ENCODE peak calls at places on chromosomes 12 and 14, in four cellular contexts. Q, X, D and G are unnamed samples.

GRCh38 chr12:82608706-82609105 is 78.0 kb upstream of the TMTC2 start:
- DNase-seq in D (no peak), X (no peak), Q (no peak), G (no peak)

GRCh38 chr12:16524378-16524777 is 81.6 kb downstream of the LMO3 start:
- DNase-seq in D (peak), Q (no peak), X (no peak), G (no peak)

GRCh38 chr12:104130760-104131159 is 7.2 kb downstream of the NFYB start:
- DNase-seq in Q (no peak), D (no peak), X (no peak), G (no peak)

GRCh38 chr12:53074290-53074998 is 4.7 kb downstream of the SPRYD3 start:
- DNase-seq in X (no peak), Q (no peak), D (no peak), G (no peak)

GRCh38 chr14:21093769-21094681 is 4.4 kb downstream of the ZNF219 start:
- DNase-seq in D (no peak), Q (no peak), X (no peak), G (no peak)

GRCh38 chr12:93006655-93007208 is 77.6 kb upstream of the EEA1 start:
- DNase-seq in X (no peak), D (no peak), Q (no peak), G (no peak)

GRCh38 chr14:60515696-60516284 is 6.8 kb downstream of the SIX6 start:
- DNase-seq in Q (no peak), X (no peak), D (no peak), G (no peak)

GRCh38 chr14:53640695-53641094 is 315.9 kb downstream of the BMP4 start:
- DNase-seq in Q (no peak), D (no peak), X (no peak), G (peak)

GRCh38 chr14:59262717-59263469 is 74.4 kb downstream of the DAAM1 start:
- DNase-seq in D (no peak), X (no peak), Q (peak), G (peak)

GRCh38 chr12:27549231-27549800 is 25.3 kb downstream of the PPFIBP1 start:
- DNase-seq in X (no peak), Q (no peak), D (peak), G (peak)

GRCh38 chr14:29759521-29760340 is 167.9 kb downstream of the PRKD1 start:
- DNase-seq in X (peak), D (no peak), Q (no peak), G (no peak)
- H3K9ac ChIP-seq in X (no peak), D (no peak), Q (no peak), G (no peak)

GRCh38 chr12:110351119-110351518 is 52.4 kb downstream of the ANAPC7 start:
- DNase-seq in Q (no peak), X (no peak), D (no peak), G (no peak)
- TF ChIP-seq POLR2AphosphoS5 in Q (peak), X (peak), D (no peak), G (no peak)

DNA sequence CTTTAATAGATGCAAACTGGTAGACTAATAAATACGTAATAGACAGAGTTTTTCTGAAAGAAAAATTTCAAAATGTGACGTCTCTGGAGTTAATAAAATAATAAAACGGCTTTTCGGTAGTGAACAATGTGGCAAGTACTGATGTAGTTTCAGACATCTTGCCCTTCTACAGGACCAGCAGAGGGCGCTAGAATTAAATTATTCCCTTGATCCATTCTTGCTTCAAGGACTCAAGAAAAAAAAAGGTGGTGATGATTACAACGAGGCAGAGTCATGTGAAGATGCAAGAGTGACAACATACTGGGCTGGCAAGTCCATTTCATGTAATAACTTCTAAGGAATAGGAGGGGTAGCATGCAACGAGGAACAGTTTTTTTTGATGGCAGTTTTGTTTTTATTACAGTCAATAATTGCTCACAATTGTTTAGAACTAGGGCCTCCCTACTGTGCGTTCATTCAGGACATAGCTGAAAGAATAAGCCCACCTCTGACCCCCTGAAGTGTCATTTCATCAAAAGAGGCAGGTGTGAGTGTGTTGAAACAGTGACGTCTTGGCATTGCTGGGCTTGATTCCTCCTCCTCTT is 101.0 kb upstream of the GZMB start:
- DNase-seq in Q (peak), D (peak), X (no peak), G (peak)
- TF ChIP-seq CTCF in Q (peak), D (peak), X (peak), G (peak)

GRCh38 chr12:29398495-29398894 is 17.5 kb upstream of the ERGIC2 start:
- DNase-seq in Q (no peak), X (no peak), D (no peak), G (no peak)
- H3K9ac ChIP-seq in Q (no peak), X (no peak), D (no peak), G (no peak)

GRCh38 chr14:94001501-94002396 is 4.6 kb downstream of the CCDC197 start:
- DNase-seq in X (no peak), Q (peak), D (peak), G (peak)
- TF ChIP-seq POLR2AphosphoS5 in X (no peak), Q (no peak), D (no peak), G (no peak)

GRCh38 chr14:66038214-66038977 is 447.8 kb upstream of the CCDC196 start:
- DNase-seq in D (no peak), X (no peak), Q (no peak), G (no peak)
- TF ChIP-seq CTCF in D (no peak), X (no peak), Q (no peak), G (no peak)

GRCh38 chr14:100100032-100100405 is 34.8 kb downstream of the EVL start:
- DNase-seq in X (no peak), Q (no peak), D (no peak), G (no peak)

GRCh38 chr14:100104523-100105300 is 39.5 kb downstream of the EVL start:
- DNase-seq in Q (no peak), D (no peak), X (no peak), G (peak)

GRCh38 chr14:100104006-100104352 is 38.8 kb downstream of the EVL start:
- DNase-seq in D (no peak), Q (no peak), X (no peak), G (no peak)

GRCh38 chr14:100103261-100104005 is 38.2 kb downstream of the EVL start:
- DNase-seq in Q (no peak), X (no peak), D (no peak), G (peak)

DNA sequence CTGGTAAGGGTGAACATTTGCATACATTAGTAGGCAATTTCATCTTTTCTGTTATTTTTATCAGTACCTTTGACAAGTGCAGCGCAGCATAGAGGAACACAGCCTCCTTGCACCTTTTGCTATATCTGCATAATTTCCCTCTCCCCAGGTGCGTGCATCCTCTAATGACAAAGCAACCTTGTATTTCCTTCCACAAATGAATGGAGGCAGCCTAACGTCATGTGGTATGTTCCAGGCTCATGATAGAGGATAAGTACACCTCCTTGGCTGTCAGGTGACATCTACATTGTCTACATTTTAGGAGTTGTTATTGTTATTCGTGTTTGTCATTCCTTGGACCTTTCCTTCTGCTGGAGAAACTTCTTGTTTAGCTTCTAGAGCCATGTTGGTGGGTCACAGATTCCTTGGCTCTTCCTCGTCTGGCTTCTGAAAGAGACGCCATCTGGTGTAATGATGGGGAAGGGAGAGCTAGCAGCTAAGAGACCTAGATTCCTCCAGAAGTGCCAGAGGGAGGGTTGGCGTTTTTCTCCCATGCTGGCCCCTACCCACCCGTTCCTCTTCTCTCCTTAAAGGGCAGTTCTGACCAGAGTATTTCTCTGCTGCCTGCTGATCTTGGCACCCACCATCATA is 37.0 kb downstream of the EVL start:
- DNase-seq in Q (no peak), D (no peak), X (no peak), G (no peak)
- H3K9ac ChIP-seq in Q (no peak), D (no peak), X (no peak), G (no peak)

GRCh38 chr12:52054838-52055741 is 3.8 kb downstream of the NR4A1 start:
- DNase-seq in D (no peak), Q (no peak), X (no peak), G (no peak)
- TF ChIP-seq POLR2AphosphoS5 in D (no peak), Q (no peak), X (no peak), G (no peak)